ENCODE peak calls at places on chromosome 14, in four cellular contexts. P is GM12865; X is AG10803; N is stimulated activated naive CD8-positive, alpha-beta T cell treated with anti-CD3 and anti-CD28 coated beads, Interleukin-15, amount 100 ng/mL, for 72 hours. F is an unnamed sample.

GRCh38 chr14:47626151-47627035 is 49.0 kb downstream of the MDGA2 start:
- DNase-seq in N (no peak), P (no peak), X (no peak), F (no peak)

GRCh38 chr14:100741956-100742355 is 15.3 kb downstream of the DLK1 start:
- DNase-seq in N (no peak), P (no peak), X (peak; percentile 6), F (no peak)

GRCh38 chr14:77483851-77484250 is 14.8 kb downstream of the ISM2 start:
- DNase-seq in N (no peak), P (no peak), X (no peak), F (no peak)

GRCh38 chr14:104145826-104146642 is 7.6 kb downstream of the KIF26A start:
- DNase-seq in X (no peak), N (no peak), P (no peak), F (no peak)

GRCh38 chr14:100239200-100239839 is 376 bp downstream of the YY1 start:
- DNase-seq in N (peak; percentile 43), P (peak; percentile 26), X (no peak), F (no peak)

GRCh38 chr14:76298896-76299295 is 77.0 kb upstream of the ESRRB start:
- DNase-seq in P (no peak), N (no peak), X (no peak), F (no peak)

GRCh38 chr14:89542768-89543419 is 125.9 kb upstream of the FOXN3 start:
- DNase-seq in X (no peak), P (no peak), N (no peak), F (no peak)

GRCh38 chr14:53948181-53948884 is 8.3 kb downstream of the BMP4 start:
- DNase-seq in P (no peak), X (no peak), N (no peak), F (no peak)

GRCh38 chr14:23539209-23539866 is 12.2 kb downstream of the ZFHX2 start:
- DNase-seq in P (peak; percentile 49), N (peak; percentile 29), X (no peak), F (no peak)

GRCh38 chr14:32457213-32457920 is 128.3 kb downstream of the AKAP6 start:
- DNase-seq in P (no peak), X (peak; percentile 78), N (no peak), F (peak; percentile 85)

GRCh38 chr14:104885031-104885972 is 20.2 kb downstream of the CEP170B start:
- DNase-seq in X (no peak), P (no peak), N (no peak), F (no peak)

GRCh38 chr14:54339771-54340170 is 57.0 kb upstream of the CDKN3 start:
- DNase-seq in X (no peak), N (no peak), P (no peak), F (no peak)

GRCh38 chr14:42224053-42224888 is 617.6 kb downstream of the LRFN5 start:
- DNase-seq in P (peak; percentile 47), N (peak; percentile 1), X (peak; percentile 54), F (no peak)

GRCh38 chr14:101008196-101008595 is 104.7 kb upstream of the RTL1 start:
- DNase-seq in X (no peak), P (no peak), N (no peak), F (no peak)

GRCh38 chr14:101583006-101583708 is 21.9 kb downstream of the DIO3 start:
- DNase-seq in X (no peak), N (no peak), P (no peak), F (no peak)

GRCh38 chr14:25009891-25010290 is 40.1 kb downstream of the STXBP6 start:
- DNase-seq in P (no peak), N (no peak), X (peak; percentile 63), F (no peak)

GRCh38 chr14:96080571-96080970 is 41.4 kb downstream of the C14orf132 start:
- DNase-seq in P (no peak), X (no peak), N (no peak), F (no peak)

GRCh38 chr14:92686763-92687427 is 61.5 kb downstream of the LGMN start:
- DNase-seq in N (no peak), P (peak; percentile 62), X (peak; percentile 54), F (no peak)

GRCh38 chr14:68951051-68951797 is 27.9 kb downstream of the ACTN1 start:
- DNase-seq in X (peak; percentile 95), N (no peak), P (no peak), F (no peak)

GRCh38 chr14:81681466-81681865 is 147.8 kb upstream of the SEL1L start:
- DNase-seq in P (no peak), X (no peak), N (no peak), F (no peak)

GRCh38 chr14:91377700-91378652 is 39.6 kb downstream of the CCDC88C start:
- DNase-seq in X (peak; percentile 38), P (peak; percentile 54), N (no peak), F (no peak)

GRCh38 chr14:64196668-64197411 is 97.3 kb downstream of the ESR2 start:
- DNase-seq in N (no peak), X (peak; percentile 41), P (peak; percentile 65), F (no peak)

GRCh38 chr14:88934231-88934898 is 109.9 kb downstream of the TTC8 start:
- DNase-seq in X (peak; percentile 25), P (no peak), N (no peak), F (no peak)

F was measured in AG04449.